ENCODE peak calls at places on chromosomes 5 and 9, in six cellular contexts. P is CD8-positive, alpha-beta T cell; Y is mucosa of descending colon; R is heart left ventricle; F is tibial nerve; D is nephron progenitor cell. U is an unnamed sample.

GRCh38 chr5:132059043-132059695 is 1.3 kb upstream of the IL3 start:
- DNase-seq in P (peak; percentile 26), Y (peak; percentile 40), R (peak; percentile 28), F (no peak), D (no peak), U (peak; percentile 9)

GRCh38 chr5:144122641-144123040 is 47.8 kb downstream of the YIPF5 start:
- DNase-seq in P (no peak), Y (no peak), R (no peak), F (no peak), D (no peak), U (no peak)

GRCh38 chr5:173537228-173537627 is 79.2 kb downstream of the BOD1 start:
- DNase-seq in P (no peak), Y (no peak), R (no peak), F (no peak), D (no peak), U (no peak)

GRCh38 chr9:89541798-89542197 is 43.9 kb upstream of the SEMA4D start:
- DNase-seq in P (no peak), Y (no peak), R (no peak), F (no peak), D (no peak), U (no peak)

GRCh38 chr5:171425596-171426244 is 6.3 kb downstream of the FGF18 start:
- DNase-seq in P (no peak), Y (peak; percentile 8), R (no peak), F (no peak), D (no peak), U (no peak)

GRCh38 chr5:1772634-1773033 is 27.0 kb downstream of the MRPL36 start:
- DNase-seq in P (no peak), Y (no peak), R (no peak), F (no peak), D (no peak), U (no peak)

GRCh38 chr5:10724799-10725507 is 36.1 kb downstream of the DAP start:
- DNase-seq in P (no peak), Y (no peak), R (peak; percentile 79), F (peak; percentile 31), D (no peak), U (no peak)

GRCh38 chr5:14665110-14665822 is 748 bp downstream of the OTULIN start:
- DNase-seq in P (no peak), Y (peak; percentile 83), R (peak; percentile 66), F (no peak), D (peak; percentile 25), U (peak; percentile 12)

GRCh38 chr5:96661841-96662724 is at the start of gene CAST:
- DNase-seq in P (peak; percentile 63), Y (peak; percentile 96), R (peak; percentile 95), F (peak; percentile 82), D (peak; percentile 85), U (peak; percentile 69)

GRCh38 chr5:163565492-163565891 is 60.1 kb downstream of the MAT2B start:
- DNase-seq in P (no peak), Y (no peak), R (no peak), F (no peak), D (peak; percentile 39), U (no peak)

GRCh38 chr9:104074876-104075275 is 19.2 kb upstream of the SMC2 start:
- DNase-seq in P (no peak), Y (no peak), R (no peak), F (no peak), D (no peak), U (no peak)

GRCh38 chr9:73132034-73132776 is 19.5 kb upstream of the ANXA1 start:
- DNase-seq in P (peak; percentile 59), Y (peak; percentile 69), R (peak; percentile 78), F (peak; percentile 47), D (peak; percentile 32), U (no peak)

GRCh38 chr5:111762895-111763294 is 5.9 kb upstream of the NREP start:
- DNase-seq in P (no peak), Y (no peak), R (no peak), F (no peak), D (no peak), U (no peak)

GRCh38 chr9:135821733-135822382 is 85.5 kb downstream of the CAMSAP1 start:
- DNase-seq in P (no peak), Y (no peak), R (no peak), F (no peak), D (no peak), U (no peak)

GRCh38 chr9:27094640-27095039 is 14.4 kb upstream of the TEK start:
- DNase-seq in P (no peak), Y (no peak), R (no peak), F (no peak), D (no peak), U (no peak)

GRCh38 chr9:87557996-87558395 is 60.3 kb downstream of the DAPK1 start:
- DNase-seq in P (no peak), Y (no peak), R (no peak), F (no peak), D (no peak), U (no peak)

GRCh38 chr5:80662108-80662507 is 7.3 kb upstream of the DHFR start:
- DNase-seq in P (no peak), Y (no peak), R (no peak), F (no peak), D (no peak), U (no peak)

GRCh38 chr5:169088032-169088726 is 212.8 kb downstream of the SLIT3 start:
- DNase-seq in P (no peak), Y (no peak), R (no peak), F (no peak), D (no peak), U (no peak)

GRCh38 chr9:130243882-130244170 is 21.7 kb upstream of the HMCN2 start:
- DNase-seq in P (no peak), Y (no peak), R (no peak), F (no peak), D (no peak), U (no peak)

GRCh38 chr9:130244548-130245165 is 20.9 kb upstream of the HMCN2 start:
- DNase-seq in P (no peak), Y (no peak), R (no peak), F (no peak), D (no peak), U (no peak)

GRCh38 chr9:130241198-130241535 is 24.4 kb upstream of the HMCN2 start:
- DNase-seq in P (no peak), Y (peak; percentile 24), R (no peak), F (no peak), D (no peak), U (no peak)

GRCh38 chr9:130242270-130243014 is 23.1 kb upstream of the HMCN2 start:
- DNase-seq in P (no peak), Y (no peak), R (no peak), F (no peak), D (no peak), U (no peak)

GRCh38 chr9:130243015-130243881 is 22.3 kb upstream of the HMCN2 start:
- DNase-seq in P (peak; percentile 70), Y (peak; percentile 72), R (peak; percentile 81), F (peak; percentile 74), D (peak; percentile 91), U (peak; percentile 78)
- TF ChIP-seq CTCF in P (peak; percentile 92), Y (peak; percentile 87), R (peak; percentile 94), F (peak; percentile 90), D (peak; percentile 96), U (peak; percentile 89)

GRCh38 chr9:121734465-121734864 is 83.0 kb downstream of the DAB2IP start:
- DNase-seq in P (no peak), Y (no peak), R (no peak), F (no peak), D (no peak), U (no peak)

GRCh38 chr9:121736147-121736721 is 84.8 kb downstream of the DAB2IP start:
- DNase-seq in P (no peak), Y (peak; percentile 89), R (peak; percentile 90), F (peak; percentile 50), D (peak; percentile 78), U (peak; percentile 45)

GRCh38 chr9:121736964-121737462 is 85.6 kb downstream of the DAB2IP start:
- DNase-seq in P (no peak), Y (peak; percentile 85), R (no peak), F (peak; percentile 51), D (peak; percentile 33), U (no peak)

GRCh38 chr9:121735065-121735791 is 83.8 kb downstream of the DAB2IP start:
- DNase-seq in P (no peak), Y (no peak), R (no peak), F (no peak), D (peak; percentile 40), U (no peak)

DNA sequence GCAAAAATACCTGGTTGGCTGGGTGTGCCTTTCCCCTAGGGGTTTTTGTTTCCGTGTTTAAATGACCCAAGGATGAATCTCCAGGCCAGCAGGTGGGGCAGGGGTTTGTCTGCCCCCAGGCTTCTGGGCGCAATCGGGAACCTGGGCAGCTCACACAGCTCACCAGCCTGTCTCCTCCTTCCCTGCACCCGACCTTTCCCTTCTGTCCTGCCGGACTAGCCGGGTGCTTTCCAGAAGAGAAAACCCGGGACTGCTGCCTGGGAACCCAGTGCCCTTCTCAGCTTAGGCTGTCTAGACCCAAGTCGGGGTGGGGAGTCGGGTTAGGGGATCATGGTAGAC is 84.3 kb downstream of the DAB2IP start:
- DNase-seq in P (no peak), Y (no peak), R (no peak), F (no peak), D (no peak), U (no peak)
- TF ChIP-seq CTCF in P (no peak), Y (no peak), R (no peak), F (no peak), D (no peak), U (no peak)

GRCh38 chr9:130987738-130988399 is 21.1 kb upstream of the LAMC3 start:
- DNase-seq in P (no peak), Y (peak; percentile 7), R (no peak), F (no peak), D (no peak), U (no peak)

GRCh38 chr9:130988905-130989304 is 20.1 kb upstream of the LAMC3 start:
- DNase-seq in P (no peak), Y (peak; percentile 25), R (no peak), F (no peak), D (no peak), U (no peak)

GRCh38 chr9:130989391-130989790 is 19.6 kb upstream of the LAMC3 start:
- DNase-seq in P (no peak), Y (peak; percentile 33), R (no peak), F (no peak), D (no peak), U (no peak)

GRCh38 chr9:130987054-130987453 is 21.9 kb upstream of the LAMC3 start:
- DNase-seq in P (no peak), Y (peak; percentile 9), R (no peak), F (no peak), D (no peak), U (no peak)

DNA sequence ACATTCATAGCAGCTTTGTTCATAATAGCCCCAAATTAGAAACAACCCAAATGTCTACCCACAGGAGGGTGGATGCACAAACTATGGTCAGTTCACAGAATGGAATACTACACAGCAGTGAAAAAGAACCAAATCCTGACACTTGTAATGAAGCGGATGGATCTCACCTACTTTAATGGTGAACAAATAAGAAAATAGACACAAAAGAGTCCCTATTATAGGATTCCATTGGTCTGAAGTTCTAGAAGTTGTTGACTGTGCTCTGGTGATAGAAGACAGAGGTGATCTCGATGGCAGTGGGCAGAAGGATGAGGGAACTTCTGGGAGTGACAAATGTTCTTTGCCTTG is 20.6 kb upstream of the LAMC3 start:
- DNase-seq in P (no peak), Y (no peak), R (no peak), F (no peak), D (no peak), U (no peak)
- TF ChIP-seq CTCF in P (no peak), Y (no peak), R (no peak), F (no peak), D (no peak), U (no peak)

GRCh38 chr9:129644365-129644764 is 2.4 kb upstream of the ASB6 start:
- DNase-seq in P (no peak), Y (no peak), R (no peak), F (no peak), D (no peak), U (no peak)
- TF ChIP-seq CTCF in P (no peak), Y (no peak), R (no peak), F (no peak), D (no peak), U (no peak)

U was measured in progenitor cell of endocrine pancreas.